ENCODE peak calls at places on chromosomes 4 and X, in ten cellular contexts. O is naive thymus-derived CD4-positive, alpha-beta T cell; N is heart right ventricle; B is A549; Y is effector memory CD4-positive, alpha-beta T cell; M is aorta; H is thoracic aorta; T is stomach; D is left ventricle myocardium inferior; R is testis. P is an unnamed sample. For H3K4me1, the result is how much of the 10 kb centered on the place peaks cover.

GRCh38 chrX:107025538-107025937 is 25.5 kb upstream of the MORC4 start:
- DNase-seq in O (no peak), N (no peak), B (peak), Y (no peak), M (no peak), H (no peak), T (no peak), D (no peak), R (peak), P (no peak)

GRCh38 chr4:88018471-88018870 is 11.0 kb downstream of the PKD2 start:
- DNase-seq in O (no peak), N (no peak), B (no peak), Y (no peak), M (no peak), H (no peak), T (no peak), D (no peak), R (no peak), P (no peak)

GRCh38 chr4:110742148-110742547 is 119.3 kb upstream of the PITX2 start:
- DNase-seq in O (no peak), N (no peak), B (no peak), Y (no peak), M (no peak), H (no peak), T (no peak), D (no peak), R (no peak), P (no peak)

GRCh38 chr4:38125816-38126215 is 165.6 kb downstream of the PTTG2 start:
- DNase-seq in O (no peak), N (no peak), B (no peak), Y (no peak), M (no peak), H (no peak), T (no peak), D (no peak), R (no peak), P (no peak)

GRCh38 chr4:14701896-14702295 is 300.4 kb upstream of the CPEB2 start:
- DNase-seq in O (no peak), N (no peak), B (no peak), Y (no peak), M (no peak), H (no peak), T (peak), D (no peak), R (no peak), P (peak)

GRCh38 chr4:1183985-1184773 is 11.8 kb upstream of the SPON2 start:
- DNase-seq in O (no peak), N (no peak), B (no peak), Y (no peak), M (no peak), H (no peak), T (peak), D (no peak), R (peak), P (no peak)

GRCh38 chrX:39869846-39870601 is 227.7 kb downstream of the BCOR start:
- DNase-seq in O (peak), N (no peak), B (peak), Y (peak), M (no peak), H (no peak), T (no peak), D (no peak), R (no peak), P (no peak)

GRCh38 chr4:133585323-133585722 is 436.2 kb downstream of the PCDH10 start:
- DNase-seq in O (no peak), N (no peak), B (no peak), Y (no peak), M (no peak), H (no peak), T (no peak), D (no peak), R (no peak), P (no peak)

GRCh38 chr4:141314627-141315026 is 93.9 kb downstream of the ZNF330 start:
- DNase-seq in O (no peak), N (no peak), B (no peak), Y (no peak), M (no peak), H (no peak), T (no peak), D (no peak), R (no peak), P (no peak)

GRCh38 chr4:159608434-159608833 is 505.6 kb downstream of the RAPGEF2 start:
- DNase-seq in O (no peak), N (no peak), B (no peak), Y (no peak), M (no peak), H (no peak), T (no peak), D (no peak), R (no peak), P (peak)

GRCh38 chr4:184444215-184444952 is 30.0 kb downstream of the IRF2 start:
- DNase-seq in O (no peak), N (no peak), B (no peak), Y (no peak), M (no peak), H (no peak), T (no peak), D (no peak), R (no peak), P (no peak)
- H3K4me1 ChIP-seq in O (under half), N (half or more), B (under half), Y (under half), M (under half), H (under half), T (half or more), D (half or more), R (under half), P (under half)

DNA sequence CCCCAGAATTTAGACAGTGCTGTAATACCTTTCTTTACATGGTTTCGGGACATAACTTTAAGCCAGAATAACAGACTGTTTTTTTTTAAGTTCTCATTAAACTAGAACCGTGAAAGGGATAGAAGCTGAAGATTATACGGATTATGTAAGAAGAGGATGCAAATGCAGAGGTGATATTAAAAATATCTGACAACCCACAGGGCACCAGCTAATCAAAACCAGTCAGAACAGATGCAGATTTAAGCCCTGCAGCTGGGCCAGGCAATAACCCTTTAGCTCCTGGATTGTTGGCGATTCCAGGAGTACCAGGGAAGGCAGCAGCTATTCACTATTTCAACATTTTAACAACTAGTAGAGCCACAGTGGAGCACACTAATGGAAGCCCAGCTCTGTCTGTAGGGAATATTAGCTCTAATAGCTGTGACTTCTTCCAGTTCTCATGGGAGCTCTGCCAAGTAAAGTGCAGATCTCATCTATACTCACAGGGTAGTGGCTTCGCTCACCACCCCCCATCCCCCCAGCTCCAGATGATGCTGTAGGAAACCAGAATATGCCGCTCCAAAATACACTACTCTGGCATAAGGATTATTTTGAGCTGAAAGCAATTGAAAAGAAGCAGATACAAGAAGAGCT is 13.9 kb downstream of the SCD5 start:
- DNase-seq in O (no peak), N (no peak), B (no peak), Y (no peak), M (no peak), H (no peak), T (no peak), D (no peak), R (no peak), P (no peak)
- H3K4me1 ChIP-seq in O (under half), N (under half), B (half or more), Y (under half), M (under half), H (under half), T (under half), D (under half), R (under half), P (half or more)

GRCh38 chr4:168098257-168098717 is 6.0 kb downstream of the ANXA10 start:
- DNase-seq in O (no peak), N (no peak), B (no peak), Y (no peak), M (no peak), H (no peak), T (no peak), D (no peak), R (no peak), P (no peak)

GRCh38 chr4:168092176-168092712 is at the start of gene ANXA10:
- DNase-seq in O (no peak), N (no peak), B (no peak), Y (no peak), M (no peak), H (no peak), T (no peak), D (no peak), R (no peak), P (no peak)

GRCh38 chr4:168095776-168096443 is 3.6 kb downstream of the ANXA10 start:
- DNase-seq in O (no peak), N (no peak), B (no peak), Y (no peak), M (no peak), H (no peak), T (no peak), D (no peak), R (no peak), P (no peak)

GRCh38 chr4:168097161-168097560 is 4.8 kb downstream of the ANXA10 start:
- DNase-seq in O (no peak), N (no peak), B (no peak), Y (no peak), M (no peak), H (no peak), T (no peak), D (no peak), R (no peak), P (no peak)

GRCh38 chr4:168096444-168096784 is 4.1 kb downstream of the ANXA10 start:
- DNase-seq in O (no peak), N (no peak), B (no peak), Y (no peak), M (no peak), H (no peak), T (no peak), D (no peak), R (no peak), P (no peak)
- H3K4me1 ChIP-seq in O (under half), N (under half), B (under half), Y (under half), M (under half), H (under half), T (under half), D (under half), R (under half), P (under half)

GRCh38 chr4:86451560-86452322 is 91.9 kb upstream of the MAPK10 start:
- DNase-seq in O (no peak), N (no peak), B (no peak), Y (no peak), M (no peak), H (no peak), T (no peak), D (no peak), R (no peak), P (peak)

GRCh38 chr4:86449746-86450145 is 89.9 kb upstream of the MAPK10 start:
- DNase-seq in O (no peak), N (no peak), B (no peak), Y (no peak), M (no peak), H (no peak), T (no peak), D (no peak), R (no peak), P (no peak)

GRCh38 chr4:86452323-86452995 is 92.6 kb upstream of the MAPK10 start:
- DNase-seq in O (no peak), N (peak), B (no peak), Y (no peak), M (no peak), H (no peak), T (no peak), D (no peak), R (peak), P (no peak)

GRCh38 chr4:86450189-86450588 is 90.3 kb upstream of the MAPK10 start:
- DNase-seq in O (no peak), N (no peak), B (no peak), Y (no peak), M (no peak), H (no peak), T (no peak), D (no peak), R (no peak), P (no peak)

GRCh38 chr4:86450861-86451260 is 91.0 kb upstream of the MAPK10 start:
- DNase-seq in O (no peak), N (no peak), B (no peak), Y (no peak), M (no peak), H (no peak), T (no peak), D (no peak), R (no peak), P (no peak)
- H3K4me1 ChIP-seq in O (under half), N (under half), B (under half), Y (under half), M (under half), H (under half), T (under half), D (under half), R (under half), P (under half)

GRCh38 chrX:1531106-1531890 is 5.7 kb downstream of the P2RY8 start:
- DNase-seq in O (no peak), N (no peak), B (no peak), Y (no peak), M (no peak), H (no peak), T (no peak), D (no peak), R (no peak), P (no peak)

GRCh38 chrX:1529328-1529727 is 7.7 kb downstream of the P2RY8 start:
- DNase-seq in O (no peak), N (no peak), B (no peak), Y (no peak), M (no peak), H (no peak), T (no peak), D (no peak), R (no peak), P (no peak)

GRCh38 chrX:1528884-1529203 is 8.1 kb downstream of the P2RY8 start:
- DNase-seq in O (no peak), N (no peak), B (no peak), Y (no peak), M (no peak), H (no peak), T (no peak), D (no peak), R (no peak), P (no peak)

GRCh38 chrX:1528186-1528883 is 8.7 kb downstream of the P2RY8 start:
- DNase-seq in O (no peak), N (no peak), B (no peak), Y (no peak), M (no peak), H (no peak), T (no peak), D (no peak), R (no peak), P (no peak)

DNA sequence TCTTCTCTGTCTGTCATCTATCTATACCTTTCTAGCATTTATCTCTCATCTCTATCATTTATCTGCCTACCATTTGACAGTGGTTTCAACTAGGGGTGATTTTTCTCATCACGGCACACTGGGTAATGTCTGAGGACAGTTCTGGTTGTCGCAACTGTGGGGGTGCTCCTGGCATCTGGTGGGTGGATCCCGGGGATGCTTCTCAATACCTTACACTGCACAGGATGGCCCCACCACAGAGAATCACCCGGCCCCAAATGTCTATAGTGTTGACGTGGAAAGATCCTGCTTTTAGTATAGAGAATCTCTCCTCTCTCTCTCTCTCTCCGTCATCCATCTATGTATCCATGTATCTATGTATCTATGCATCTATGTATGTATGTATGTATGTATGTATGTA is 7.2 kb downstream of the P2RY8 start:
- DNase-seq in O (no peak), N (no peak), B (no peak), Y (no peak), M (no peak), H (no peak), T (no peak), D (no peak), R (no peak), P (no peak)
- H3K4me1 ChIP-seq in O (under half), N (under half), B (under half), Y (under half), M (under half), H (under half), T (under half), D (under half), R (under half), P (under half)

GRCh38 chr4:10113362-10114047 is 3.1 kb downstream of the WDR1 start:
- DNase-seq in O (no peak), N (no peak), B (no peak), Y (no peak), M (no peak), H (no peak), T (no peak), D (no peak), R (no peak), P (no peak)
- H3K4me1 ChIP-seq in O (half or more), N (half or more), B (under half), Y (half or more), M (under half), H (half or more), T (half or more), D (half or more), R (under half), P (under half)

DNA sequence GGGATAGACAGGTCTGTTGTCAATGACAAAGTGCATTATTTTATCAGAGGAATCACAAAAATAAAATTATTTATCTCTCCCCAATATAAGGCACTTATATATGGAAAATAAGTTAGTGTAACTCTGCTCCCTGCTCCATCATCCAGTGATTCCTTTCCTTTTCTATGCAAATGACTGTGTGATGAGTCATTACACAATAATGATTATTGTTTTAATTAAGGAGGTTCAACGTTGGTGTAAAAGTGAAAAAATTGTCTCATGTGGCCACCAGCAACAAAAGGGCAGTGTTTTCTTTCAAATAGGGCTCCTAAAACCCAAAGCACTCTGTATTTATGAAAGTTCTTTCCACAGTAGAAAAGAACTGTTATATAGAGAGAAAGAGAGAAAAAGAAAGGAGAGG is 16.7 kb downstream of the SLC7A11 start:
- DNase-seq in O (no peak), N (no peak), B (no peak), Y (no peak), M (no peak), H (no peak), T (no peak), D (no peak), R (no peak), P (no peak)
- H3K4me1 ChIP-seq in O (under half), N (under half), B (half or more), Y (under half), M (under half), H (under half), T (under half), D (under half), R (under half), P (under half)

GRCh38 chr4:81465668-81466357 is 5.9 kb downstream of the RASGEF1B start:
- DNase-seq in O (no peak), N (no peak), B (no peak), Y (no peak), M (no peak), H (no peak), T (no peak), D (no peak), R (no peak), P (no peak)
- H3K4me1 ChIP-seq in O (under half), N (under half), B (under half), Y (under half), M (under half), H (under half), T (half or more), D (under half), R (under half), P (under half)

P was measured in PC-9.